ENCODE peak calls at places on chromosomes 12 and 14, in six cellular contexts. U is A549, C is upper lobe of left lung, A is HepG2, G is K562, Q is GM12878. X is an unnamed sample. For H3K4me1, the result is how much of the 10 kb centered on the place peaks cover.

GRCh38 chr12:89618113-89618862 is 90.3 kb downstream of the ATP2B1 start:
- ATAC-seq in U (no peak), C (no peak), A (peak), G (peak), Q (peak), X (no peak)

GRCh38 chr12:21884942-21885341 is 56.3 kb downstream of the ABCC9 start:
- ATAC-seq in U (no peak), C (peak), A (no peak), G (no peak), Q (no peak), X (no peak)

GRCh38 chr14:33592298-33592697 is 358.6 kb downstream of the EGLN3 start:
- ATAC-seq in U (no peak), C (no peak), A (no peak), G (no peak), Q (no peak), X (no peak)

GRCh38 chr12:29545102-29545467 is 47.6 kb upstream of the OVCH1 start:
- ATAC-seq in U (no peak), C (no peak), A (no peak), G (no peak), Q (peak), X (no peak)

GRCh38 chr14:99758915-99759545 is 34.2 kb upstream of the EML1 start:
- ATAC-seq in U (no peak), C (no peak), A (no peak), G (no peak), Q (peak), X (no peak)

GRCh38 chr12:66118240-66118891 is 12.2 kb downstream of the LLPH start:
- ATAC-seq in U (no peak), C (no peak), A (no peak), G (no peak), Q (peak), X (no peak)

GRCh38 chr14:52741865-52742264 is 11.9 kb downstream of the STYX start:
- ATAC-seq in U (no peak), C (no peak), A (no peak), G (no peak), Q (peak), X (no peak)

GRCh38 chr12:70557583-70558263 is 79.5 kb downstream of the PTPRB start:
- ATAC-seq in U (no peak), C (no peak), A (peak), G (no peak), Q (no peak), X (no peak)

GRCh38 chr14:68495638-68496114 is 297.2 kb downstream of the ZFP36L1 start:
- ATAC-seq in U (no peak), C (no peak), A (no peak), G (no peak), Q (peak), X (no peak)

GRCh38 chr12:54378791-54379400 is 5.6 kb downstream of the ZNF385A start:
- ATAC-seq in U (peak), C (peak), A (peak), G (peak), Q (no peak), X (peak)

GRCh38 chr14:103033744-103034143 is 23.6 kb downstream of the CDC42BPB start:
- ATAC-seq in U (no peak), C (no peak), A (no peak), G (no peak), Q (no peak), X (no peak)

GRCh38 chr14:75226755-75227544 is 50.5 kb upstream of the TMED10 start:
- ATAC-seq in U (no peak), C (no peak), A (no peak), G (no peak), Q (no peak), X (no peak)

GRCh38 chr14:50059773-50060629 is 56.4 kb downstream of the VCPKMT start:
- ATAC-seq in U (no peak), C (no peak), A (peak), G (no peak), Q (no peak), X (no peak)

GRCh38 chr14:62957562-62957961 is 87.7 kb downstream of the KCNH5 start:
- ATAC-seq in U (no peak), C (peak), A (no peak), G (no peak), Q (no peak), X (no peak)

GRCh38 chr12:50111693-50112455 is at the start of gene COX14:
- ATAC-seq in U (peak), C (peak), A (peak), G (peak), Q (peak), X (peak)

GRCh38 chr12:20188930-20189653 is 179.2 kb upstream of the PDE3A start:
- ATAC-seq in U (no peak), C (peak), A (peak), G (no peak), Q (no peak), X (no peak)

GRCh38 chr12:92403210-92404175 is 257.8 kb upstream of the BTG1 start:
- ATAC-seq in U (no peak), C (no peak), A (no peak), G (peak), Q (peak), X (no peak)

GRCh38 chr14:38137005-38137404 is 70.7 kb upstream of the SSTR1 start:
- ATAC-seq in U (no peak), C (no peak), A (no peak), G (no peak), Q (no peak), X (no peak)
- H3K4me1 ChIP-seq in U (under half), C (under half), A (under half), G (under half), Q (under half), X (under half)

GRCh38 chr14:60188115-60188514 is 22.9 kb upstream of the DHRS7 start:
- ATAC-seq in U (peak), C (no peak), A (no peak), G (peak), Q (peak), X (no peak)
- TF ChIP-seq CTCF in U (peak), C (no peak), A (no peak), G (peak), Q (peak), X (no peak)

GRCh38 chr14:21099596-21099985 is 1.1 kb upstream of the ZNF219 start:
- ATAC-seq in U (no peak), C (no peak), A (no peak), G (no peak), Q (no peak), X (no peak)

GRCh38 chr14:21097616-21098133 is 780 bp downstream of the ZNF219 start:
- ATAC-seq in U (no peak), C (peak), A (peak), G (no peak), Q (no peak), X (no peak)

GRCh38 chr14:21098892-21099595 is 589 bp upstream of the ZNF219 start:
- ATAC-seq in U (no peak), C (no peak), A (no peak), G (no peak), Q (no peak), X (no peak)

GRCh38 chr14:21096889-21097615 is 1.4 kb downstream of the ZNF219 start:
- ATAC-seq in U (no peak), C (no peak), A (peak), G (no peak), Q (no peak), X (no peak)

GRCh38 chr14:21098134-21098891 is at the start of gene ZNF219:
- ATAC-seq in U (peak), C (peak), A (peak), G (peak), Q (no peak), X (peak)
- TF ChIP-seq EP300 in U (no peak), C (no peak), A (no peak), G (no peak), Q (no peak), X (no peak)

GRCh38 chr12:51848843-51849735 is 571 bp upstream of the FIGNL2 start:
- ATAC-seq in U (no peak), C (no peak), A (peak), G (peak), Q (no peak), X (peak)

GRCh38 chr12:51846911-51847829 is 1.3 kb downstream of the FIGNL2 start:
- ATAC-seq in U (peak), C (peak), A (peak), G (no peak), Q (no peak), X (peak)

GRCh38 chr12:51847830-51848727 is at the start of gene FIGNL2:
- ATAC-seq in U (peak), C (peak), A (peak), G (peak), Q (no peak), X (peak)

GRCh38 chr12:51845451-51845850 is 3.1 kb downstream of the FIGNL2 start:
- ATAC-seq in U (no peak), C (no peak), A (no peak), G (no peak), Q (no peak), X (no peak)

DNA sequence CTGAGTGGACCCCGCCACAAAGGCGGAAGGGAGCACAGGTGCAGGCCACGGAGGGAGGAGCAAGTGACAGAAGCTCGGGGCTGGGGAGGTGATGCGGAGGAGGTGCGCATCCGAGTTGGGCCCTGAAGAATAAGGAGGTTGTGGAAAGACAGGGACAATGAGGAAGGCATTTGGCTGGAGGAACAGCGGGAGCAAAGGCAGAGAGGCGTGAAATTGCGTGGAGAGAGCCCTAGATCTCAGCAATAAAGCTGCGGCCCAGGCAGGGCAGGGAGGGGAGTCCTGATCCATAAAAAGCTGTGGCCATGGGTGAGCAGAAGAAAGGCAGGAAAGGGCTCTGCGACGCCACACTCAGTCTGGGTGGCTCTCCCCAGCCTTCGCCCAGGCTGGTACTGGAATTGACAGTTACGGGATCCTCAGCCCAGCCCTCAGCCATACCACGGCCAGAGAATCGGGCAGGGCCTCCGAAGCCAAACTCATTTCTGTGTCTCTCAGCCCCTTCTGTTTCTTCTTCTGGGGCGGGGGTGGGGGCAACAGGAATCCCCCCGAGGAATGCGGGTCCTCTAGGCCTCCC is 2.2 kb downstream of the FIGNL2 start:
- ATAC-seq in U (no peak), C (no peak), A (peak), G (no peak), Q (no peak), X (no peak)
- H3K4me1 ChIP-seq in U (under half), C (under half), A (under half), G (under half), Q (under half), X (under half)

GRCh38 chr14:76500480-76500879 is 124.5 kb downstream of the ESRRB start:
- ATAC-seq in U (no peak), C (no peak), A (no peak), G (no peak), Q (no peak), X (no peak)

GRCh38 chr14:76502219-76502618 is 126.3 kb downstream of the ESRRB start:
- ATAC-seq in U (no peak), C (no peak), A (no peak), G (no peak), Q (no peak), X (no peak)

GRCh38 chr14:76500011-76500410 is 124.1 kb downstream of the ESRRB start:
- ATAC-seq in U (no peak), C (peak), A (no peak), G (no peak), Q (no peak), X (no peak)

GRCh38 chr14:76501156-76501555 is 125.2 kb downstream of the ESRRB start:
- ATAC-seq in U (no peak), C (no peak), A (no peak), G (no peak), Q (peak), X (no peak)

GRCh38 chr14:76502638-76503037 is 126.7 kb downstream of the ESRRB start:
- ATAC-seq in U (no peak), C (no peak), A (no peak), G (no peak), Q (peak), X (no peak)
- TF ChIP-seq CTCF in U (no peak), C (no peak), A (no peak), G (no peak), Q (no peak), X (no peak)

DNA sequence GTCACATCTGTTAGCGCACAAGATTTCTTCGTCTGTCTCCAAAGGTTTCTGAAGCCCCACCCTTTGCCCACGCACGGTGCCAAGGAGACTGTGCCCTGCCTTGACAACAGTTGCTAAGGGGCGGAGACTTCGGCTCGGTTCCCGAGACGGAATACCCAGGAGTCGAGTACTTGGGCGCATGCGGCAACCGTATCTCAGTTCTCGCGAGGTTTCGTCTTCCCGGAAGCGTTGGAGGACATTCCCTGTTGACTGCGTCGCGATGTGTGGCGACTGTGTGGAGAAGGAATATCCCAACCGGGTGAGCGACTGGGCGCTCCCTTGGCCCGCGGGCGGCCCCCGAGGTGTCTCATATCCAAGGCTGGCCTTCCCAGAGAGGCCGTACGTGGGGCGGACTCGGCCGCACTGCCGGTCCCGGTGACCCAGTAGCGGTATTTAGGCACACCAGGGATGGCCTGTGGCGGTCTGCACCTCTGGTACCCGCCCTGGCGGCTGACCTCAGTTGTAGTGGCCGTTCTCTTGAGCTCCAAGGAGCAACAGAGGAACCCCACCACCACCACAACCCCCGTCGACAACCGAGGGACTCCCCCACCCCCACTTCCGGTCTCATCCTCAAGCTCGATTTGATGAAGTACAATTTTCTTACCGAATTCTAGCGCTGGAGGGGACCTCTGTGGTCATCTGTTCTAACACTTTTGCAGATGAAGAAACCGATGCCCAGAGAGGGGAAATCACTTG is at the start of gene CHURC1:
- ATAC-seq in U (peak), C (peak), A (peak), G (peak), Q (peak), X (peak)
- TF ChIP-seq EP300 in U (no peak), C (no peak), A (no peak), G (no peak), Q (no peak), X (no peak)

GRCh38 chr14:85414142-85414541 is 115.8 kb upstream of the FLRT2 start:
- ATAC-seq in U (no peak), C (peak), A (no peak), G (no peak), Q (no peak), X (no peak)
- H3K4me1 ChIP-seq in U (under half), C (under half), A (under half), G (under half), Q (under half), X (under half)

DNA sequence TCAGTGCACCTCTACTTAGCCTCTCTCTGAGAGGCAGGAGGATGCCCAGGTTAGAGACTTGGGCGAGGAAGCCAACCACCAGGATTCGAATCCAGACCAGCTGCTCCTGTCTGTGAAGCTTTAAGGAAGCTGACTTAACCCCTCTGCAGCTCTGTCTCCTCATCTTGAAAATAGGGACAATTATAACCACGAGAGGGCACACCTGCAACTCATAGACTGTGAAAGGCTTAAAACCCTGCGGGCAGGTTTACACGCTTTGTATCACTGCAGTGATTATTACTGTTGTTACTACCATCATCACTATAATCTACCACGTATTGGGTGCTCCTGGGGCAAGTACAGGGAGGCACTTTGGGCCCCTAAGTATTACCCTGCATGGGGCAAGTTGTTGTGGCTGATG is 379.8 kb downstream of the VRK1 start:
- ATAC-seq in U (peak), C (no peak), A (peak), G (peak), Q (peak), X (no peak)
- TF ChIP-seq CTCF in U (peak), C (no peak), A (peak), G (peak), Q (peak), X (no peak)

DNA sequence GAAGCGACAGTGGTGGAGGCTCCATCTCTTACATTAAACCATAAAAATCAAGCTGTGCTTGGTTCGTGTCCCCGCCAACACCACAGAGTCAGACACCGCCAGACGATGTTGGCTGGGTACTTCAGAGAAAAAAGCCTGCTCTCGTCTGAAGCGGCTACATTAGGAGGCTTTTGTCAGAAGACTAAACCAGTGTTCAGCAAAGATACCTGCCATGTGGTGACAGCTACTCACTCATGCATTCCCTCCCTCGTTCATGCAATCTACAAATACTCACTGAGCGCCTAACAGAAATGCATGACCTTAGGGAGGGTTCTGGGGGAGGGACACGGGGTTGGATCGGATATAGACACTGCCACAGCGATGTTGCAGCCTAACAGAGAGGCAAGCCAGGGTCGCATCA is 253.8 kb downstream of the FOXN3 start:
- ATAC-seq in U (no peak), C (no peak), A (no peak), G (peak), Q (no peak), X (no peak)
- TF ChIP-seq EP300 in U (no peak), C (no peak), A (no peak), G (peak), Q (no peak), X (no peak)

DNA sequence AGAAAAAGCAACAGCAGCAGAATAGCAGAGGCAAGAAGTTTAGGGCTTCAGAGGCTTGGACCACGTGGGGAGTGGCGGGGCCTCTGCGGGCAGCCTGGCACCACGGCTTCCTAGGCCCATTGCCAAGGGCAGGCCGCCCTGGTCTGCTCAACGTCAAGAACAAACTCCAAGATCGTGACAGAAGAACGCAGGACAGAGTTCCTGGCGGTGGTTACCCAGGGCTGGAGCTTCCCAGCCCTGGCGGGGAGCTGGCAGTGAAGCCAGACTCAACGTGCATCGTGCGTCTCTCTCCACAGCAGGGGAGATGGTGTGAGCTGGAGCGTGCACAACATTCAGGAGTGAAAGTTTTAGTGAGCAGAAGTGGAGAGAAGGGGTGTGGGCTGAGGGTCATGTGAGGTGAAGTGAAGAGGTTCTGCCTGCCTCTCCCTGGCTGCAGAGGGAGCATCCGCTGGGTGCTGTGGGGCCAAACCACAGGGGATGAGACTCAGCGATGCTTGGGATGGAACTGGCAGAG is 13.9 kb upstream of the CACNA2D4 start:
- ATAC-seq in U (no peak), C (no peak), A (no peak), G (no peak), Q (peak), X (peak)
- H3K4me1 ChIP-seq in U (under half), C (under half), A (under half), G (under half), Q (under half), X (under half)